ENCODE peak calls at places on chromosomes 2 and 18, in ten cellular contexts. J, C, H, U, S, X, D, F, P and W are unnamed samples.

GRCh38 chr2:54767921-54768320 is 44.5 kb downstream of the EML6 start:
- DNase-seq in H (no peak), C (peak; percentile 37), F (peak; percentile 77), S (no peak), D (no peak), U (no peak), X (no peak), J (peak; percentile 61), P (no peak), W (no peak)

GRCh38 chr2:217857624-217858506 is 144.9 kb downstream of the TNS1 start:
- DNase-seq in P (no peak), X (no peak), C (no peak), J (no peak), D (no peak), U (no peak), H (no peak), S (no peak), F (no peak), W (no peak)

GRCh38 chr2:77007668-77008067 is 514.5 kb downstream of the LRRTM4 start:
- DNase-seq in P (no peak), X (no peak), D (no peak), J (peak; percentile 16), H (no peak), F (no peak), C (peak; percentile 55), S (no peak), U (no peak), W (no peak)

GRCh38 chr2:211127501-211127900 is 571.1 kb downstream of the CPS1 start:
- DNase-seq in H (no peak), C (no peak), S (no peak), F (no peak), J (peak; percentile 59), P (no peak), X (no peak), D (no peak), U (no peak), W (no peak)

GRCh38 chr2:36485521-36485920 is 112.4 kb downstream of the FEZ2 start:
- DNase-seq in S (no peak), C (peak; percentile 57), J (peak; percentile 89), U (no peak), D (no peak), X (peak; percentile 20), P (no peak), F (peak; percentile 89), H (no peak), W (peak; percentile 73)

GRCh38 chr2:157784169-157784822 is 91.8 kb downstream of the ACVR1 start:
- DNase-seq in U (no peak), X (peak; percentile 77), C (peak; percentile 73), S (peak; percentile 31), D (peak; percentile 28), F (peak; percentile 39), P (peak; percentile 68), H (peak; percentile 81), J (peak; percentile 84), W (no peak)

GRCh38 chr2:134146620-134147019 is 107.3 kb upstream of the MGAT5 start:
- DNase-seq in P (no peak), F (no peak), C (no peak), U (no peak), D (no peak), S (no peak), H (no peak), J (peak; percentile 82), X (no peak), W (no peak)

GRCh38 chr2:529425-529824 is 147.8 kb downstream of the TMEM18 start:
- DNase-seq in J (no peak), D (no peak), C (no peak), S (peak; percentile 20), X (no peak), U (no peak), F (peak; percentile 20), H (no peak), P (peak; percentile 61), W (no peak)

GRCh38 chr18:10291568-10291981 is 162.9 kb upstream of the APCDD1 start:
- DNase-seq in F (no peak), J (no peak), D (no peak), C (no peak), S (peak; percentile 23), U (no peak), X (peak; percentile 34), P (no peak), H (no peak), W (no peak)

GRCh38 chr18:36442717-36443116 is 145.2 kb downstream of the FHOD3 start:
- DNase-seq in S (no peak), P (no peak), U (no peak), X (no peak), D (no peak), H (no peak), C (no peak), J (no peak), F (no peak), W (no peak)

GRCh38 chr2:14781148-14781547 is 148.6 kb downstream of the LRATD1 start:
- DNase-seq in H (no peak), P (no peak), J (no peak), S (peak; percentile 9), X (no peak), C (no peak), U (no peak), D (no peak), F (no peak), W (no peak)

GRCh38 chr2:189249171-189249570 is 69.6 kb upstream of the COL5A2 start:
- DNase-seq in J (peak; percentile 80), U (no peak), S (no peak), D (no peak), C (peak; percentile 65), P (peak; percentile 36), X (no peak), F (peak; percentile 56), H (no peak), W (peak; percentile 54)

GRCh38 chr2:178279142-178279541 is 84.8 kb downstream of the OSBPL6 start:
- DNase-seq in H (no peak), C (peak; percentile 88), P (peak; percentile 89), D (no peak), J (peak; percentile 98), S (peak; percentile 20), U (no peak), X (no peak), F (peak; percentile 95), W (peak; percentile 59)

GRCh38 chr2:219492575-219492974 is 6.1 kb upstream of the GMPPA start:
- DNase-seq in P (no peak), S (no peak), X (no peak), D (no peak), U (peak; percentile 10), F (no peak), C (no peak), H (no peak), J (no peak), W (no peak)
- TF ChIP-seq CTCF in P (no peak), S (no peak), X (no peak), D (no peak), U (no peak), F (no peak), C (no peak), H (no peak), J (no peak), W (no peak)

GRCh38 chr2:64284751-64285150 is 140.5 kb upstream of the PELI1 start:
- DNase-seq in P (no peak), F (no peak), J (no peak), D (no peak), U (no peak), S (no peak), X (no peak), H (no peak), C (no peak), W (no peak)

GRCh38 chr2:64283015-64283570 is 138.9 kb upstream of the PELI1 start:
- DNase-seq in P (no peak), U (no peak), C (no peak), X (no peak), D (no peak), H (no peak), F (no peak), S (no peak), J (no peak), W (no peak)

GRCh38 chr2:64287321-64287720 is 143.1 kb upstream of the PELI1 start:
- DNase-seq in H (no peak), U (no peak), F (no peak), X (no peak), P (no peak), D (no peak), S (no peak), C (no peak), J (no peak), W (no peak)

GRCh38 chr2:64288321-64288931 is 144.2 kb upstream of the PELI1 start:
- DNase-seq in P (no peak), C (peak; percentile 53), J (peak; percentile 72), S (no peak), F (peak; percentile 96), D (no peak), H (no peak), U (no peak), X (no peak), W (peak; percentile 41)

GRCh38 chr2:64283641-64284371 is 139.6 kb upstream of the PELI1 start:
- DNase-seq in S (no peak), D (no peak), F (no peak), X (no peak), J (no peak), U (no peak), H (no peak), P (no peak), C (no peak), W (no peak)
- H3K4me3 ChIP-seq in S (no peak overlapping the region), D (no peak overlapping the region), F (no peak overlapping the region), X (no peak overlapping the region), J (no peak overlapping the region), U (peak overlapping the region; percentile 41), H (no peak overlapping the region), P (no peak overlapping the region), C (no peak overlapping the region), W (no peak overlapping the region)

DNA sequence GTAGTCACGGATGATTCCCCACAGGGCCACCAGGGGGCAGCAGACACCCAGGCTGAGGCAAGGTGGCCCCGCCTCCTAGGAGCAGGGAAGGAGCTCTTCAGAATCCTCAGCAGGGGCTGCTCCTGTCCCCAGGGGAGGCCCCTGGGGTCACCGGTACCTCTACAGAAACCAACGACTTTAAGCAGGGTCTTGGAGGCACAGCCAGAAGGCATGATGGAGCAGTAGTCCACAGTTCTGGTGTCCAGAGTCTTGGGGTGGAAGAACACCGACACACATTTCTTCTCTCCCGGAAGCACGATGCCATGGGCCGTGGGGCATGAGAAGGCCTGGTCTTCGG is 11.5 kb downstream of the CFAP65 start:
- DNase-seq in S (peak; percentile 90), J (peak; percentile 49), D (peak; percentile 76), U (peak; percentile 76), C (peak; percentile 46), X (peak; percentile 86), F (peak; percentile 79), P (peak; percentile 86), H (peak; percentile 90), W (peak; percentile 33)
- TF ChIP-seq CTCF in S (peak; percentile 89), J (peak; percentile 85), D (peak; percentile 88), U (peak; percentile 87), C (peak; percentile 98), X (peak; percentile 92), F (peak; percentile 91), P (peak; percentile 92), H (peak; percentile 98), W (peak; percentile 95)

DNA sequence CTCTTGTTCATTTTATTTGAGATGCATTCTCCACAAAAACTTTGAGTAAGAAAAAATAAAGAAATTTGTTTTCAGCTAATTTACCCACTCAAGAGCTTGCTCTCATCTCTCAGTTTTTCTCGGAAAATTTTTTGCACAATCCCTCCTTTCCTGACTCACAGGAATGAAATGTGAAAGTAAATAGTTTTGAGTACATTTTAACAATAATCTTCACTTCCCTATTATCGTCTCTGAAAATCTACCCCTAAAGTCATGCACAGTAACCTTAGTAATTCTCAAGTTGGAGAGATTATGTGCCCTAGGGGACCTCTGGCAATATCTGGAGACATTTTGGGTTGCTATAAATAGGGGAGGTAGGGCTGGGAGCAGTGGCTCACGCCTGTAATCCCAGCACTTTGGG is 2.6 kb downstream of the CYB5A start:
- DNase-seq in J (peak; percentile 14), F (peak; percentile 53), S (no peak), P (no peak), H (no peak), C (no peak), X (no peak), D (no peak), U (no peak), W (no peak)
- H3K4me3 ChIP-seq in J (no peak overlapping the region), F (no peak overlapping the region), S (no peak overlapping the region), P (no peak overlapping the region), H (no peak overlapping the region), C (no peak overlapping the region), X (no peak overlapping the region), D (no peak overlapping the region), U (no peak overlapping the region), W (no peak overlapping the region)